ENCODE peak calls at places on chromosomes 2 and 18, in five cellular contexts. P, Y, D, A and Z are unnamed samples.

GRCh38 chr2:88350641-88351601 is 101.6 kb downstream of the FOXI3 start:
- DNase-seq in D (peak; percentile 51), A (peak; percentile 71), Y (peak; percentile 65), P (peak; percentile 23), Z (peak; percentile 27)

GRCh38 chr2:217106650-217107014 is 246.8 kb upstream of the TNP1 start:
- DNase-seq in A (peak; percentile 39), P (no peak), Y (no peak), D (no peak), Z (no peak)

GRCh38 chr2:72214429-72215143 is 66.9 kb upstream of the CYP26B1 start:
- DNase-seq in Y (no peak), P (no peak), D (no peak), A (peak; percentile 88), Z (no peak)

GRCh38 chr18:41809652-41810051 is 145.4 kb upstream of the PIK3C3 start:
- DNase-seq in D (no peak), P (no peak), Y (no peak), A (no peak), Z (no peak)

GRCh38 chr2:240463866-240464481 is 28.5 kb downstream of the GPC1 start:
- DNase-seq in D (no peak), A (no peak), Y (peak; percentile 54), P (no peak), Z (peak; percentile 52)

GRCh38 chr2:27494284-27494943 is 586 bp downstream of the FNDC4 start:
- DNase-seq in D (no peak), Y (peak; percentile 84), P (peak; percentile 49), A (no peak), Z (peak; percentile 75)

GRCh38 chr2:106296182-106296815 is 102.2 kb upstream of the UXS1 start:
- DNase-seq in D (no peak), A (no peak), Y (no peak), P (no peak), Z (no peak)

GRCh38 chr2:186195726-186196125 is 290.3 kb upstream of the ZC3H15 start:
- DNase-seq in A (no peak), P (no peak), D (no peak), Y (no peak), Z (no peak)

GRCh38 chr18:35376742-35377695 is at the start of gene ZNF396:
- DNase-seq in P (peak; percentile 83), D (peak; percentile 56), Y (peak; percentile 91), A (peak; percentile 71), Z (peak; percentile 90)

GRCh38 chr2:111219285-111219684 is 98.6 kb downstream of the BCL2L11 start:
- DNase-seq in Y (no peak), P (no peak), A (no peak), D (no peak), Z (no peak)

GRCh38 chr2:54572262-54572635 is 116.1 kb downstream of the SPTBN1 start:
- DNase-seq in P (no peak), D (no peak), Y (no peak), A (peak; percentile 94), Z (no peak)

GRCh38 chr2:54569745-54570296 is 113.7 kb downstream of the SPTBN1 start:
- DNase-seq in P (no peak), A (no peak), D (no peak), Y (no peak), Z (no peak)

GRCh38 chr2:54570321-54570881 is 114.3 kb downstream of the SPTBN1 start:
- DNase-seq in Y (no peak), P (no peak), D (no peak), A (no peak), Z (no peak)

GRCh38 chr2:54572636-54573531 is 116.8 kb downstream of the SPTBN1 start:
- DNase-seq in A (peak; percentile 72), Y (no peak), P (no peak), D (no peak), Z (no peak)

GRCh38 chr2:54570925-54571694 is 115.0 kb downstream of the SPTBN1 start:
- DNase-seq in D (peak; percentile 61), A (peak; percentile 88), Y (peak; percentile 76), P (peak; percentile 65), Z (peak; percentile 51)
- H3K27ac ChIP-seq in D (peak overlapping the region; percentile 95), A (peak overlapping the region; percentile 93), Y (peak overlapping the region; percentile 84), P (peak overlapping the region; percentile 71), Z (peak overlapping the region; percentile 68)

DNA sequence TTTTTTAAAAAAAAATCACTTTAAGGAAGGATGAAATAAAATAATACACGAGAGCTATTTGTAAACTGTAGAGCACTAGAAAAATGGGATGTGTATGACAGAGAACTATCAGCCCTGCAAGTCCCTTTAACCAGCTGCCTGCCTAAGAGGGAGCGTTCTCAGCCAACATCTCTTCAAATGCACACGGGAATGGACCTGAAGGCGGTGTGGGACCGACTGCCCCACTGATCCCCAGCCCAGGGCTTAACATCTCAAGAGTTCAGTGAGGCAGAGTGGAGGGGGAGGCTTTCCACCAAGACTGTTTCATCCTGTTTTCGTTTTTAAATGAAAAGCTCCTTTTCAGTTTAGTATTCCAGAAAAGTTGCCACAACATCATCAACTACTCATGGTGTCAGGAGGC is 2.2 kb downstream of the INPP4A start:
- DNase-seq in Y (no peak), P (no peak), A (no peak), D (no peak), Z (no peak)
- H3K4me1 ChIP-seq in Y (peaks cover 2% of the 10 kb centered on the region), P (peaks cover 17% of the 10 kb centered on the region), A (peaks cover 17% of the 10 kb centered on the region), D (peaks cover 43% of the 10 kb centered on the region), Z (peaks cover 19% of the 10 kb centered on the region)

DNA sequence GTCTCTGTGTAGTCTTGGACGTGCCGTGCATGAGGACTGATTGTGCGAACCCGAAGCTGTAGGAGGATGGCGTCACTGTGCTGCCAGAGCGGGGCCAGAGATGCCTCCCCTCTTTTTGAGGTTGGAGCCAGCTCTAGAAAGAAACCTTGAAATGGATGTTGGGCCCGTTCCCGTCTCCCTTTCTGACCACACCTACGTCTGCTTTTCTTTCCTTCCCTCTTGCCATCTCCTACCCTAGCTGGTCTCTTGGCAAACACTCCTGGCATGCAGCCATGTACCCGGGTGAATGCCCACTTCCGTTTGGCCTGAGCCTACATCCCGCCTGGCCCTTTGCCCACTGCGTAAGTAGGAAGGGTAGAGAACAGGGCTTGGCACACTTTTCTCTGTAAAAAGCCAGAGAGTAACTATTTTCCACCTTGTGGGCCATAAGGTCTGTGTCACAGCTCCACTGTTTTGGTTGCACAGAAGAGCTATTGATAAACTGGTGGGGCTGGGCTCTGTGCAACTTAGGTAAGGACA is 37.4 kb downstream of the SH3BP4 start:
- DNase-seq in A (no peak), D (no peak), P (peak; percentile 91), Y (peak; percentile 98), Z (peak; percentile 85)
- H3K27ac ChIP-seq in A (no peak overlapping the region), D (no peak overlapping the region), P (peak overlapping the region; percentile 84), Y (peak overlapping the region; percentile 64), Z (no peak overlapping the region)

DNA sequence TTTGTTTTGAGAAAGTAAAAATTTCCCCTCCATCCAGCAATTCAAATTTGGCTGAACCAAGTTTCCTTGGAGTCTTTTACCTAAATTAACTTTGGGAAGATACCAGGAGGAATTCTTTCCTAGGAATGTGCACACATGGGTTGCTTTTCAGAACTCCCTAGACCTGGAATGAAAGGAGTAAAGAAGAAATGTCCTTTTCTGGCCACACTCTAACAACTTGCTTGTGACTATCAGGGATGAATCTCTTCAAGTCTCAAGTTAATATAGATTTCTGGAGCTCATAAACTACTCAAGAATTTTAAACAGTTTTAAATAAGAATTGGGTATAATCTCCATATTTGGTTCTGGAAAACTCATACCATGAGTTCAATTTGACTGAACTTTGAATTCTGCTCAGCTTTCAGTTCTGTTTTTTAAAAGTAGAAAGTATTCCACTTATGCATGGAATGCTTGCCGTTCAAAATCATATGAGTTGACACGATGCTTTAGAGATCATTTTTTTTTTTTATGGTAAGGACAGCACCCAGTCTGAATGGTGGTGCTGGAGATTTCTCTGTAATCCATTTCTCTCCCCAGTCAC is 7.7 kb downstream of the RASGRP3 start:
- DNase-seq in Y (no peak), A (no peak), P (no peak), D (no peak), Z (no peak)
- H3K4me1 ChIP-seq in Y (no peaks in the 10 kb centered on the region), A (no peaks in the 10 kb centered on the region), P (peaks cover 4% of the 10 kb centered on the region), D (no peaks in the 10 kb centered on the region), Z (peaks cover 60% of the 10 kb centered on the region)

GRCh38 chr18:13220326-13220991 is 1.9 kb downstream of the LDLRAD4 start:
- DNase-seq in A (no peak), D (peak; percentile 18), Y (no peak), P (peak; percentile 36), Z (no peak)
- H3K27ac ChIP-seq in A (no peak overlapping the region), D (no peak overlapping the region), Y (peak overlapping the region; percentile 92), P (peak overlapping the region; percentile 89), Z (peak overlapping the region; percentile 83)

DNA sequence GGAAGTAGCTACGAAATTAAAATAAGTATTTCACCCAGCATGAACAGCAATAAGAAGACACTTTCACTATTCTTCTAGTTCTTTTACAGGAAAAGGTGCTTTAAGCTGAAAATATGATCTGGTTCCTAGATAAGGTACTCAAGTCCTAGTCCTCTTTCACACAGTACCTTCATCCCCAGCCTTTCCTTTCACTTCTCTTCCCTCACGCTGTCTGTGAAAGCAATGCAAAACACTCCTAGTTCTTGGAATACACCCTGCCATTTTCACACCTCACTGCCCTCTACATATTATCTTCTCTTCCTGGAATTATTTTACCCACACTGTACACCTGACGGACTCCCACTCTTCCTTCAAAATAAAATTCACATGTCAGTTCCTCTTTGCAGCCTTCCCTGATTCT is 82.9 kb downstream of the DNAH7 start:
- DNase-seq in Y (no peak), A (no peak), D (no peak), P (no peak), Z (no peak)
- H3K4me1 ChIP-seq in Y (no peaks in the 10 kb centered on the region), A (no peaks in the 10 kb centered on the region), D (no peaks in the 10 kb centered on the region), P (no peaks in the 10 kb centered on the region), Z (no peaks in the 10 kb centered on the region)